ENCODE peak calls at places on chromosomes 7 and 10, in seven cellular contexts. K, H, Z, T, W, U and L are unnamed samples.

GRCh38 chr10:49290131-49290530 is 8.8 kb upstream of the C10orf71 start:
- DNase-seq in U (no peak), T (no peak), K (no peak), H (no peak), Z (no peak), W (no peak), L (no peak)

GRCh38 chr7:101589052-101589451 is 40.0 kb downstream of the MYL10 start:
- DNase-seq in U (no peak), K (no peak), H (no peak), W (no peak), Z (no peak), T (no peak), L (no peak)

GRCh38 chr10:77251297-77252013 is 386.2 kb downstream of the KCNMA1 start:
- DNase-seq in K (no peak), W (peak; percentile 20), T (no peak), H (peak; percentile 44), U (no peak), Z (no peak), L (peak; percentile 29)

GRCh38 chr7:44667190-44667589 is 60.8 kb downstream of the OGDH start:
- DNase-seq in K (no peak), Z (no peak), U (no peak), T (no peak), H (no peak), W (no peak), L (no peak)

GRCh38 chr7:40095226-40095625 is 39.2 kb downstream of the MPLKIP start:
- DNase-seq in T (no peak), K (no peak), H (no peak), U (no peak), Z (no peak), W (no peak), L (no peak)

GRCh38 chr7:48139461-48139860 is 31.8 kb upstream of the ABCA13 start:
- DNase-seq in H (no peak), U (no peak), W (no peak), Z (no peak), T (no peak), K (no peak), L (no peak)

GRCh38 chr7:55504093-55504859 is 68.0 kb downstream of the VOPP1 start:
- DNase-seq in T (no peak), Z (no peak), K (no peak), H (peak; percentile 31), W (no peak), U (no peak), L (peak; percentile 13)

GRCh38 chr7:92246363-92247101 is 758 bp downstream of the ANKIB1 start:
- DNase-seq in U (peak; percentile 36), H (peak; percentile 16), W (peak; percentile 55), T (peak; percentile 2), K (no peak), Z (no peak), L (peak; percentile 35)

GRCh38 chr7:120916538-120916937 is 34.0 kb upstream of the ING3 start:
- DNase-seq in K (no peak), Z (no peak), U (no peak), T (no peak), H (no peak), W (no peak), L (no peak)

GRCh38 chr7:44396931-44397525 is 71.6 kb upstream of the CAMK2B start:
- DNase-seq in U (no peak), H (no peak), W (no peak), T (no peak), K (no peak), Z (no peak), L (no peak)

GRCh38 chr10:10662720-10663467 is 354.8 kb upstream of the CELF2 start:
- DNase-seq in W (no peak), Z (no peak), T (no peak), U (no peak), K (no peak), H (no peak), L (no peak)

GRCh38 chr7:48083114-48083830 is 5.8 kb upstream of the UPP1 start:
- DNase-seq in K (no peak), W (no peak), H (no peak), T (no peak), Z (no peak), U (no peak), L (no peak)

GRCh38 chr7:29000346-29000745 is 42.2 kb upstream of the TRIL start:
- DNase-seq in K (no peak), T (no peak), W (no peak), H (no peak), U (no peak), Z (no peak), L (no peak)

GRCh38 chr10:113961261-113961938 is 82.3 kb upstream of the ADRB1 start:
- DNase-seq in W (no peak), H (no peak), T (peak; percentile 43), K (peak; percentile 18), Z (no peak), U (no peak), L (peak; percentile 3)

GRCh38 chr7:1693419-1693990 is 23.4 kb downstream of the ELFN1 start:
- DNase-seq in K (no peak), Z (no peak), T (no peak), W (no peak), H (no peak), U (no peak), L (peak; percentile 23)

GRCh38 chr7:43647772-43648643 is 65.1 kb downstream of the STK17A start:
- DNase-seq in U (peak; percentile 19), H (no peak), K (no peak), T (no peak), W (no peak), Z (peak; percentile 100), L (peak; percentile 93)

GRCh38 chr7:468681-469590 is 50.7 kb downstream of the PDGFA start:
- DNase-seq in K (no peak), Z (no peak), U (no peak), W (no peak), H (no peak), T (no peak), L (no peak)